ENCODE peak calls at places on chromosome 9, in eight cellular contexts. C is spleen, G is HepG2, V is erythroblast, W is A549, X is HCT116, O is stomach, S is ovary. H is an unnamed sample.

GRCh38 chr9:37550781-37551180 is 25.4 kb downstream of the FBXO10 start:
- DNase-seq in C (no peak), G (no peak), V (no peak), W (no peak), X (no peak), O (no peak), S (no peak), H (no peak)

GRCh38 chr9:109401169-109401989 is 80.5 kb upstream of the EPB41L4B start:
- DNase-seq in C (no peak), G (peak; percentile 65), V (peak; percentile 50), W (peak; percentile 74), X (peak; percentile 49), O (peak; percentile 80), S (peak; percentile 32), H (peak; percentile 83)

GRCh38 chr9:87039809-87040392 is 92.6 kb upstream of the GAS1 start:
- DNase-seq in C (no peak), G (no peak), V (no peak), W (no peak), X (no peak), O (no peak), S (no peak), H (no peak)

GRCh38 chr9:111483419-111483861 is 743 bp downstream of the ECPAS start:
- DNase-seq in C (no peak), G (peak; percentile 6), V (peak; percentile 81), W (no peak), X (no peak), O (no peak), S (peak; percentile 57), H (peak; percentile 56)

GRCh38 chr9:98481676-98482075 is 226.2 kb upstream of the TBC1D2 start:
- DNase-seq in C (no peak), G (peak; percentile 8), V (no peak), W (no peak), X (no peak), O (no peak), S (no peak), H (no peak)

GRCh38 chr9:116166713-116167112 is 13.1 kb downstream of the PAPPA start:
- DNase-seq in C (no peak), G (no peak), V (no peak), W (no peak), X (no peak), O (no peak), S (no peak), H (no peak)

GRCh38 chr9:101578378-101578777 is 16.4 kb downstream of the PPP3R2 start:
- DNase-seq in C (no peak), G (no peak), V (no peak), W (no peak), X (no peak), O (no peak), S (no peak), H (no peak)

GRCh38 chr9:93578844-93579243 is 2.5 kb downstream of the PHF2 start:
- DNase-seq in C (no peak), G (no peak), V (no peak), W (no peak), X (no peak), O (peak; percentile 10), S (no peak), H (no peak)

GRCh38 chr9:121819511-121820231 is 168.2 kb downstream of the DAB2IP start:
- DNase-seq in C (no peak), G (no peak), V (peak; percentile 80), W (no peak), X (no peak), O (no peak), S (no peak), H (no peak)

GRCh38 chr9:82332018-82332773 is 343.6 kb downstream of the SPATA31D1 start:
- DNase-seq in C (no peak), G (no peak), V (no peak), W (peak; percentile 68), X (no peak), O (no peak), S (no peak), H (peak; percentile 23)

GRCh38 chr9:94692601-94693000 is 33.9 kb upstream of the AOPEP start:
- DNase-seq in C (no peak), G (peak; percentile 92), V (no peak), W (peak; percentile 81), X (no peak), O (no peak), S (no peak), H (no peak)

GRCh38 chr9:70205366-70206020 is 53.3 kb upstream of the SMC5 start:
- DNase-seq in C (no peak), G (no peak), V (no peak), W (no peak), X (no peak), O (no peak), S (no peak), H (no peak)

GRCh38 chr9:107933042-107933441 is 443.5 kb upstream of the KLF4 start:
- DNase-seq in C (no peak), G (no peak), V (no peak), W (peak; percentile 14), X (no peak), O (no peak), S (no peak), H (peak; percentile 36)

GRCh38 chr9:81535542-81536241 is 153.7 kb downstream of the TLE1 start:
- DNase-seq in C (no peak), G (peak; percentile 99), V (no peak), W (peak; percentile 99), X (no peak), O (no peak), S (no peak), H (no peak)

DNA sequence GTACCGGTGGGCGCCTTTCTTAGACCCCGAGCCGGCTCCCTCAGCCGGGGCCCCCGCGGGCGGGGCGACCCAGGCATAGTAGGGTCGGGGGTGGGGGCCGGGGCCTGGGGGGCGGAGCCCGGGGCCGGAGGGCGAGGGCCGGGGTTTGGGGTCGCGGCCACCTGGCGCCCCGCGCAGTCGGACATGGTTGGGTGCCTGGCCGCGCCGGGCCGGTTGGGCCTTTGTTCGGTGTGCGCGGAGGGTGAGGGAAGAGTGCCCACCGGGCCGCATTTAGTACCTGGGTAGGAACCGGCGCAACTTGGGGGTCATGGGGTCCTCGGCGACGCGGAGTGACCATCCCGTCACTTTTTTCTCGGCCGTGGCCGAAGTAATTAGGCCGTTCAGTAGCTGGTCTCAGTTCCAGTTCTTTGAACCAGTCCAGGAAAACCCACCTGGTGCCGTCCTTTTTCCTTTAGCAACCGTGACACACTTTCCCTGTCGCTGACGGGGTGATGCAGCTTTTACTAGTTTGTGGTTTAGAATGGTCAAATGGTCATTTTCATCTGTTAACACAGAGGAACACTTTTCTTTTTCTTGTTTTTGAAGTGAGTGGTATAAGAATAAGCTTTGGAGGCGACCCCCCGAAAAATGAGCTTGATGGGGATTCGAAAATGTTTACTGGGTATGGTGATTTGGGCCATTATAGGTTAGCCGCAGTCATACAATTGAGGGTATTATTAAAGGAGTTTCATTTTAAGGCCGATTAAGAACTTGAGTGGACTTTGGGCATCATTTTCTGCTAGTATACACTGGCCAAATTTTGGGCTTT is 555 bp downstream of the CKS2 start:
- DNase-seq in C (no peak), G (no peak), V (peak; percentile 69), W (no peak), X (no peak), O (no peak), S (no peak), H (no peak)
- TF ChIP-seq POLR2A in C (no peak), G (no peak), V (no peak), W (no peak), X (no peak), O (no peak), S (no peak), H (no peak)

GRCh38 chr9:105554042-105554441 is 3.9 kb upstream of the FKTN start:
- DNase-seq in C (peak; percentile 33), G (no peak), V (no peak), W (peak; percentile 6), X (no peak), O (no peak), S (no peak), H (no peak)

GRCh38 chr9:105557804-105558610 is at the start of gene FKTN:
- DNase-seq in C (peak; percentile 97), G (peak; percentile 73), V (peak; percentile 87), W (peak; percentile 93), X (peak; percentile 64), O (peak; percentile 90), S (peak; percentile 85), H (peak; percentile 90)
- TF ChIP-seq POLR2A in C (no peak), G (peak; percentile 84), V (peak; percentile 64), W (peak; percentile 60), X (peak; percentile 34), O (no peak), S (no peak), H (peak; percentile 85)

GRCh38 chr9:96654450-96655197 is 493 bp downstream of the PRXL2C start:
- DNase-seq in C (peak; percentile 91), G (peak; percentile 41), V (peak; percentile 78), W (peak; percentile 88), X (peak; percentile 54), O (peak; percentile 73), S (peak; percentile 84), H (peak; percentile 93)
- TF ChIP-seq POLR2A in C (no peak), G (peak; percentile 28), V (peak; percentile 17), W (peak; percentile 14), X (no peak), O (no peak), S (peak; percentile 52), H (no peak)

GRCh38 chr9:2015581-2016410 is 649 bp downstream of the SMARCA2 start:
- DNase-seq in C (peak; percentile 93), G (peak; percentile 13), V (peak; percentile 65), W (peak; percentile 36), X (no peak), O (peak; percentile 65), S (peak; percentile 70), H (peak; percentile 20)

GRCh38 chr9:2018162-2018643 is 3.1 kb downstream of the SMARCA2 start:
- DNase-seq in C (no peak), G (no peak), V (no peak), W (no peak), X (no peak), O (no peak), S (no peak), H (no peak)

GRCh38 chr9:2016411-2017208 is 1.5 kb downstream of the SMARCA2 start:
- DNase-seq in C (peak; percentile 93), G (peak; percentile 45), V (peak; percentile 77), W (peak; percentile 82), X (no peak), O (peak; percentile 69), S (peak; percentile 83), H (peak; percentile 77)

GRCh38 chr9:2017459-2018161 is 2.5 kb downstream of the SMARCA2 start:
- DNase-seq in C (peak; percentile 98), G (peak; percentile 20), V (peak; percentile 85), W (peak; percentile 76), X (no peak), O (peak; percentile 80), S (peak; percentile 77), H (peak; percentile 54)

GRCh38 chr9:2017209-2017458 is 2.0 kb downstream of the SMARCA2 start:
- DNase-seq in C (no peak), G (no peak), V (no peak), W (no peak), X (no peak), O (no peak), S (no peak), H (no peak)
- TF ChIP-seq POLR2A in C (peak; percentile 83), G (no peak), V (peak; percentile 53), W (no peak), X (no peak), O (no peak), S (no peak), H (no peak)